ENCODE peak calls at places on chromosome 3, in five cellular contexts. P is fibroblast of lung; Y is NCI-H1105; J is stimulated activated CD8-positive, alpha-beta memory T cell treated with anti-CD3 and anti-CD28 coated beads, Interleukin-4, amount 100 ng/mL, for 24 hours; M is left colon. I is an unnamed sample.
A peak's percentile ranks its signal among the peaks of the same experiment; 100 is the strongest.

GRCh38 chr3:155079795-155080546 is at the start of gene MME:
- DNase-seq in P (peak; percentile 63), M (no peak), J (no peak), Y (peak; percentile 56), I (no peak)

GRCh38 chr3:170585008-170585936 is 603 bp downstream of the SLC7A14 start:
- DNase-seq in P (no peak), Y (peak; percentile 52), J (no peak), M (no peak), I (no peak)

GRCh38 chr3:194306771-194307640 is 44.1 kb downstream of the CPN2 start:
- DNase-seq in M (no peak), Y (no peak), P (no peak), J (no peak), I (no peak)

GRCh38 chr3:45434996-45435395 is 46.6 kb downstream of the LARS2 start:
- DNase-seq in P (no peak), Y (no peak), M (no peak), J (no peak), I (no peak)

GRCh38 chr3:32186097-32186496 is 52.4 kb upstream of the CMTM8 start:
- DNase-seq in J (no peak), P (no peak), M (no peak), Y (no peak), I (no peak)

GRCh38 chr3:51668756-51669155 is 2.3 kb upstream of the TEX264 start:
- DNase-seq in M (no peak), Y (no peak), J (no peak), P (no peak), I (no peak)

GRCh38 chr3:193563999-193564398 is 9.3 kb upstream of the ATP13A4 start:
- DNase-seq in J (no peak), Y (no peak), P (no peak), M (peak; percentile 46), I (no peak)

GRCh38 chr3:143218176-143218575 is 98.6 kb downstream of the CHST2 start:
- DNase-seq in M (no peak), Y (no peak), P (no peak), J (no peak), I (no peak)

GRCh38 chr3:196792771-196793170 is 53.1 kb downstream of the PAK2 start:
- DNase-seq in P (no peak), J (no peak), M (no peak), Y (no peak), I (no peak)

GRCh38 chr3:27289769-27290413 is 79.3 kb downstream of the NEK10 start:
- DNase-seq in M (no peak), P (peak; percentile 70), Y (no peak), J (no peak), I (no peak)

GRCh38 chr3:39254806-39255449 is 24.9 kb downstream of the CX3CR1 start:
- DNase-seq in P (no peak), M (no peak), Y (no peak), J (no peak), I (no peak)

GRCh38 chr3:136350132-136350531 is 100.0 kb downstream of the PCCB start:
- DNase-seq in Y (no peak), J (no peak), P (peak; percentile 93), M (no peak), I (no peak)

GRCh38 chr3:54056521-54056920 is 65.8 kb upstream of the CACNA2D3 start:
- DNase-seq in M (no peak), Y (no peak), J (no peak), P (no peak), I (no peak)

GRCh38 chr3:95302044-95302443 is 1239.2 kb downstream of the NSUN3 start:
- DNase-seq in M (no peak), J (no peak), P (peak; percentile 16), Y (no peak), I (no peak)

GRCh38 chr3:55329849-55330248 is 157.3 kb downstream of the WNT5A start:
- DNase-seq in M (no peak), Y (no peak), J (no peak), P (peak; percentile 87), I (no peak)

GRCh38 chr3:62084558-62084957 is 288.8 kb downstream of the FEZF2 start:
- DNase-seq in M (no peak), P (no peak), Y (no peak), J (no peak), I (no peak)

GRCh38 chr3:47225310-47225906 is 57.2 kb downstream of the KIF9 start:
- DNase-seq in P (peak; percentile 67), M (no peak), J (no peak), Y (no peak), I (no peak)

GRCh38 chr3:165256554-165256953 is 60.4 kb upstream of the SLITRK3 start:
- DNase-seq in J (no peak), M (no peak), Y (no peak), P (peak; percentile 33), I (no peak)

GRCh38 chr3:107068980-107069379 is 308.3 kb upstream of the CCDC54 start:
- DNase-seq in M (no peak), P (peak; percentile 25), J (no peak), Y (no peak), I (no peak)

GRCh38 chr3:197234947-197235914 is 63.2 kb downstream of the DLG1 start:
- DNase-seq in M (no peak), P (no peak), J (no peak), Y (no peak), I (no peak)

GRCh38 chr3:154059798-154060197 is 61.4 kb upstream of the ARHGEF26 start:
- DNase-seq in P (no peak), M (no peak), J (no peak), Y (no peak), I (no peak)

GRCh38 chr3:30793755-30794154 is 100.7 kb downstream of the GADL1 start:
- DNase-seq in P (no peak), Y (no peak), M (no peak), J (no peak), I (no peak)

GRCh38 chr3:56929809-56930615 is 128.3 kb upstream of the ARHGEF3 start:
- DNase-seq in J (no peak), P (no peak), M (no peak), Y (no peak), I (no peak)